ENCODE peak calls at places on chromosome 3, in nine cellular contexts. I is Daoy; D is pulmonary artery endothelial cell; Y is stimulated activated CD4-positive, alpha-beta T cell treated with anti-CD3 and anti-CD28 coated beads, Interleukin-2, amount 100 ng/mL, for 4 hours; E is AG09319; T is WERI-Rb-1; K is nucleus accumbens; N is nephron progenitor cell; Z is Calu3. O is an unnamed sample.

GRCh38 chr3:141442421-141442820 is 44.4 kb upstream of the RASA2 start:
- DNase-seq in Z (no peak), D (no peak), K (no peak), E (no peak), Y (no peak), T (no peak), N (no peak), I (no peak), O (no peak)

GRCh38 chr3:138774529-138775253 is 60.0 kb downstream of the PIK3CB start:
- DNase-seq in I (peak; percentile 97), T (no peak), K (peak; percentile 64), E (peak; percentile 99), D (peak; percentile 90), Z (peak; percentile 71), Y (no peak), N (no peak), O (peak; percentile 53)

GRCh38 chr3:150609988-150610387 is 6.9 kb downstream of the SELENOT start:
- DNase-seq in Z (no peak), Y (no peak), I (no peak), K (no peak), D (no peak), T (no peak), N (no peak), E (no peak), O (no peak)

GRCh38 chr3:185253645-185254410 is at the start of gene EHHADH:
- DNase-seq in Y (peak; percentile 14), T (peak; percentile 75), E (peak; percentile 14), N (no peak), K (peak; percentile 4), I (peak; percentile 87), Z (peak; percentile 89), D (no peak), O (peak; percentile 74)

GRCh38 chr3:28300345-28300962 is 48.1 kb upstream of the ZCWPW2 start:
- DNase-seq in I (no peak), D (no peak), Z (no peak), E (no peak), T (no peak), Y (no peak), K (no peak), N (no peak), O (no peak)

GRCh38 chr3:23019596-23020300 is 183.4 kb upstream of the UBE2E2 start:
- DNase-seq in D (no peak), T (no peak), I (peak; percentile 44), Y (no peak), K (no peak), N (no peak), Z (no peak), E (no peak), O (no peak)

GRCh38 chr3:10852031-10852795 is 36.2 kb downstream of the SLC6A11 start:
- DNase-seq in D (no peak), Y (no peak), Z (no peak), I (no peak), T (no peak), K (no peak), E (no peak), N (no peak), O (no peak)

GRCh38 chr3:14784087-14784596 is 34.6 kb upstream of the FGD5 start:
- DNase-seq in E (no peak), I (peak; percentile 33), N (no peak), T (no peak), K (no peak), D (no peak), Z (no peak), Y (no peak), O (no peak)

GRCh38 chr3:141393151-141394076 is 25.1 kb downstream of the ZBTB38 start:
- DNase-seq in I (peak; percentile 50), T (no peak), E (peak; percentile 79), Y (no peak), D (no peak), K (no peak), N (peak; percentile 14), Z (no peak), O (no peak)

GRCh38 chr3:58167431-58168351 is 43.1 kb downstream of the DNASE1L3 start:
- DNase-seq in K (peak; percentile 44), E (peak; percentile 36), Y (no peak), N (peak; percentile 83), I (peak; percentile 50), T (peak; percentile 66), D (no peak), Z (peak; percentile 77), O (peak; percentile 70)

GRCh38 chr3:53808496-53808895 is 37.7 kb downstream of the CHDH start:
- DNase-seq in E (no peak), D (no peak), N (no peak), I (no peak), Y (no peak), K (no peak), T (no peak), Z (no peak), O (no peak)

GRCh38 chr3:42712344-42712648 is 9.7 kb upstream of the HHATL start:
- DNase-seq in I (no peak), Y (no peak), D (no peak), K (no peak), T (no peak), N (no peak), E (no peak), Z (no peak), O (no peak)

GRCh38 chr3:182567666-182568065 is 225.6 kb upstream of the ATP11B start:
- DNase-seq in K (peak; percentile 18), T (no peak), Z (peak; percentile 20), D (no peak), E (no peak), N (no peak), Y (no peak), I (peak; percentile 42), O (no peak)

GRCh38 chr3:100270218-100270588 is 9.4 kb downstream of the TBC1D23 start:
- DNase-seq in I (no peak), N (no peak), K (no peak), T (no peak), Y (no peak), E (no peak), D (no peak), Z (no peak), O (no peak)

GRCh38 chr3:23402728-23403505 is 199.8 kb downstream of the UBE2E2 start:
- DNase-seq in N (no peak), E (no peak), Y (no peak), T (no peak), K (no peak), Z (no peak), I (peak; percentile 7), D (no peak), O (peak; percentile 37)

GRCh38 chr3:52205727-52206372 is 7.9 kb downstream of the ALAS1 start:
- DNase-seq in N (no peak), E (no peak), I (peak; percentile 43), D (no peak), T (no peak), Y (no peak), K (no peak), Z (no peak), O (no peak)

GRCh38 chr3:177379045-177379444 is 181.8 kb upstream of the TBL1XR1 start:
- DNase-seq in Y (no peak), D (no peak), T (peak; percentile 34), K (no peak), E (no peak), I (no peak), Z (no peak), N (no peak), O (peak; percentile 70)

GRCh38 chr3:171390531-171390930 is 69.7 kb downstream of the TNIK start:
- DNase-seq in I (no peak), D (no peak), N (no peak), E (no peak), Z (no peak), K (no peak), Y (no peak), T (no peak), O (no peak)

GRCh38 chr3:69368129-69368741 is 17.7 kb downstream of the FRMD4B start:
- DNase-seq in D (no peak), E (no peak), T (no peak), I (no peak), Z (no peak), N (no peak), K (no peak), Y (no peak), O (peak; percentile 94)

GRCh38 chr3:65246561-65246960 is 558.8 kb upstream of the ADAMTS9 start:
- DNase-seq in T (no peak), E (no peak), I (no peak), K (no peak), N (no peak), Y (no peak), Z (no peak), D (no peak), O (no peak)

GRCh38 chr3:71908001-71908400 is 123.1 kb upstream of the PROK2 start:
- DNase-seq in K (no peak), I (no peak), D (no peak), Z (no peak), N (no peak), T (no peak), Y (no peak), E (no peak), O (no peak)

GRCh38 chr3:36843065-36844051 is 79.0 kb upstream of the DCLK3 start:
- DNase-seq in N (peak; percentile 27), K (peak; percentile 21), Z (peak; percentile 42), I (peak; percentile 26), T (peak; percentile 77), Y (no peak), D (no peak), E (no peak), O (peak; percentile 38)

GRCh38 chr3:123028233-123028828 is 768 bp upstream of the SEMA5B start:
- DNase-seq in D (no peak), I (peak; percentile 70), E (peak; percentile 49), N (peak; percentile 34), Y (no peak), K (peak; percentile 50), T (peak; percentile 59), Z (peak; percentile 22), O (peak; percentile 53)

O was measured in GM12865.